ENCODE peak calls at places on chromosome 1, in five cellular contexts. One of them, this sample, is unnamed. For H3K9me3, the result is how much of the 10 kb centered on the place peaks cover.

GRCh38 chr1:112457241-112457640 is 51.5 kb upstream of the WNT2B start:
- DNase-seq in SK-N-SH: no peak
- DNase-seq in esophagus muscularis mucosa: no peak
- DNase-seq in A549: no peak
- DNase-seq in sigmoid colon: no peak
- DNase-seq in this sample: no peak

GRCh38 chr1:234120327-234120944 is 216.0 kb downstream of the SLC35F3 start:
- DNase-seq in SK-N-SH: no peak
- DNase-seq in esophagus muscularis mucosa: peak
- DNase-seq in A549: no peak
- DNase-seq in sigmoid colon: no peak
- DNase-seq in this sample: no peak

GRCh38 chr1:220528679-220529529 is 968 bp downstream of the MARK1 start:
- DNase-seq in SK-N-SH: no peak
- DNase-seq in esophagus muscularis mucosa: peak
- DNase-seq in A549: no peak
- DNase-seq in sigmoid colon: peak
- DNase-seq in this sample: peak

GRCh38 chr1:153395136-153395685 is 4.3 kb upstream of the S100A8 start:
- DNase-seq in SK-N-SH: no peak
- DNase-seq in esophagus muscularis mucosa: no peak
- DNase-seq in A549: no peak
- DNase-seq in sigmoid colon: no peak
- DNase-seq in this sample: no peak

GRCh38 chr1:210792703-210793102 is 341.2 kb downstream of the KCNH1 start:
- DNase-seq in SK-N-SH: no peak
- DNase-seq in esophagus muscularis mucosa: no peak
- DNase-seq in A549: peak
- DNase-seq in sigmoid colon: no peak
- DNase-seq in this sample: no peak

GRCh38 chr1:233319272-233319671 is 8.3 kb upstream of the MAP3K21 start:
- DNase-seq in SK-N-SH: no peak
- DNase-seq in esophagus muscularis mucosa: no peak
- DNase-seq in A549: no peak
- DNase-seq in sigmoid colon: no peak
- DNase-seq in this sample: no peak

GRCh38 chr1:247407180-247407616 is 8.8 kb upstream of the NLRP3 start:
- DNase-seq in SK-N-SH: no peak
- DNase-seq in esophagus muscularis mucosa: no peak
- DNase-seq in A549: no peak
- DNase-seq in sigmoid colon: peak
- DNase-seq in this sample: no peak

GRCh38 chr1:40709100-40709801 is 17.7 kb downstream of the NFYC start:
- DNase-seq in SK-N-SH: peak
- DNase-seq in esophagus muscularis mucosa: peak
- DNase-seq in A549: peak
- DNase-seq in sigmoid colon: peak
- DNase-seq in this sample: peak

GRCh38 chr1:213622365-213623087 is 365.2 kb upstream of the PROX1 start:
- DNase-seq in SK-N-SH: no peak
- DNase-seq in esophagus muscularis mucosa: no peak
- DNase-seq in A549: no peak
- DNase-seq in sigmoid colon: no peak
- DNase-seq in this sample: no peak

GRCh38 chr1:30744060-30744756 is 13.4 kb downstream of the LAPTM5 start:
- DNase-seq in SK-N-SH: no peak
- DNase-seq in esophagus muscularis mucosa: no peak
- DNase-seq in A549: no peak
- DNase-seq in sigmoid colon: no peak
- DNase-seq in this sample: no peak

GRCh38 chr1:88333301-88333700 is 350.8 kb upstream of the PKN2 start:
- DNase-seq in SK-N-SH: no peak
- DNase-seq in esophagus muscularis mucosa: no peak
- DNase-seq in A549: no peak
- DNase-seq in sigmoid colon: no peak
- DNase-seq in this sample: no peak

GRCh38 chr1:189007824-189008223 is 1469.8 kb downstream of the BRINP3 start:
- DNase-seq in SK-N-SH: no peak
- DNase-seq in esophagus muscularis mucosa: no peak
- DNase-seq in A549: no peak
- DNase-seq in sigmoid colon: no peak
- DNase-seq in this sample: no peak

GRCh38 chr1:84988588-84988987 is 8.3 kb downstream of the MCOLN2 start:
- DNase-seq in SK-N-SH: no peak
- DNase-seq in esophagus muscularis mucosa: no peak
- DNase-seq in A549: no peak
- DNase-seq in sigmoid colon: no peak
- DNase-seq in this sample: no peak

GRCh38 chr1:8303141-8303540 is 14.8 kb upstream of the SLC45A1 start:
- DNase-seq in SK-N-SH: no peak
- DNase-seq in esophagus muscularis mucosa: no peak
- DNase-seq in A549: no peak
- DNase-seq in sigmoid colon: no peak
- DNase-seq in this sample: no peak

GRCh38 chr1:157137051-157137772 is 983 bp downstream of the ETV3 start:
- DNase-seq in SK-N-SH: peak
- DNase-seq in esophagus muscularis mucosa: no peak
- DNase-seq in A549: peak
- DNase-seq in sigmoid colon: no peak
- DNase-seq in this sample: no peak

GRCh38 chr1:109636201-109636952 is 16.7 kb downstream of the AMPD2 start:
- DNase-seq in SK-N-SH: no peak
- DNase-seq in esophagus muscularis mucosa: peak
- DNase-seq in A549: no peak
- DNase-seq in sigmoid colon: peak
- DNase-seq in this sample: peak

GRCh38 chr1:110035236-110035752 is 870 bp downstream of the STRIP1 start:
- DNase-seq in SK-N-SH: no peak
- DNase-seq in esophagus muscularis mucosa: no peak
- DNase-seq in A549: no peak
- DNase-seq in sigmoid colon: no peak
- DNase-seq in this sample: no peak

GRCh38 chr1:180611016-180611930 is 20.5 kb upstream of the XPR1 start:
- DNase-seq in SK-N-SH: no peak
- DNase-seq in esophagus muscularis mucosa: no peak
- DNase-seq in A549: no peak
- DNase-seq in sigmoid colon: no peak
- DNase-seq in this sample: no peak

GRCh38 chr1:183262628-183263220 is 76.7 kb downstream of the LAMC2 start:
- DNase-seq in SK-N-SH: no peak
- DNase-seq in esophagus muscularis mucosa: no peak
- DNase-seq in A549: no peak
- DNase-seq in sigmoid colon: no peak
- DNase-seq in this sample: no peak
- TF ChIP-seq EP300 in SK-N-SH: no peak
- TF ChIP-seq EP300 in esophagus muscularis mucosa: no peak
- TF ChIP-seq EP300 in A549: no peak
- TF ChIP-seq EP300 in sigmoid colon: no peak
- TF ChIP-seq EP300 in this sample: no peak

DNA sequence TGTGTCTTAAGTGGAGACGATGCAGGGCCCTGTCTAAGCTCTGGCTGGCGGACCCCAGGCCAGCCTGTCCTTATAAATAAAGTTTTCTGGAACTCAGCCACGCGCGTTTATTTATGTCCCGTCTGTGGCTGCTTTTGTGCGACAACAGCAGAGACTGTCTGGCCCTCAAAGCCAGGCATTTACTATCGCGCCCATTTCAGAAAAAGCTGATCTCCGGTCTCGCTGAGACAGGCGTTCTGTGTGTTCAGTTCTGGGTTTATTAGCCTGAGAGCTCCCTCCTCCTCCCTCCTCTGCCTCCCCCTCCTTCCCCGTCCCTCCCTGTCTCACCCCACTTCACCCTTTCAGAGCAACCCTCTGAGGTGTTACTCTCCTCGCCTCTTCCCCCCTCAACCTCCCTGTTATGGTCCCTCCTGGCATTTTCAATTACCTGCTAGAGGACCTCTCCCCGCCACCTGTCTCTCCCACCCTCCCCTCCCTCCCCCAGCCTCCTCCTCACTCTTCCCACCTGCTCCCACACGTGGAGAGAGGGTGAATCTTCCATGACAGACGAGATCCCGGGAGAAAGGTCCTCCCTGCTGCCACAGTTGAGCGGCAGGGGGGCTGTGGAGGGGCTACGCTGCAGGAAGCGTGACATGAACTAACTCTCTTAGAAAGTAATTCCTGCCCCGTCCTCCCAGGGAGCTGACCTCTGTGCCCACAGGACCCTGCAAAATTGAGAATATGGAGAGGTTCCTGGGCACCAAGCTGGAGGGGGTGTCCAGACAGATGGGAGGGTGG is 59.9 kb downstream of the SPSB1 start:
- DNase-seq in SK-N-SH: no peak
- DNase-seq in esophagus muscularis mucosa: no peak
- DNase-seq in A549: no peak
- DNase-seq in sigmoid colon: no peak
- DNase-seq in this sample: no peak
- H3K9me3 ChIP-seq in SK-N-SH: under half
- H3K9me3 ChIP-seq in esophagus muscularis mucosa: under half
- H3K9me3 ChIP-seq in A549: under half
- H3K9me3 ChIP-seq in sigmoid colon: under half
- H3K9me3 ChIP-seq in this sample: under half

GRCh38 chr1:160500321-160500990 is 22.6 kb downstream of the SLAMF6 start:
- DNase-seq in SK-N-SH: no peak
- DNase-seq in esophagus muscularis mucosa: no peak
- DNase-seq in A549: no peak
- DNase-seq in sigmoid colon: no peak
- DNase-seq in this sample: no peak
- TF ChIP-seq EP300 in SK-N-SH: no peak
- TF ChIP-seq EP300 in esophagus muscularis mucosa: no peak
- TF ChIP-seq EP300 in A549: no peak
- TF ChIP-seq EP300 in sigmoid colon: no peak
- TF ChIP-seq EP300 in this sample: no peak

GRCh38 chr1:168032048-168032447 is 95.2 kb upstream of the MPC2 start:
- DNase-seq in SK-N-SH: no peak
- DNase-seq in esophagus muscularis mucosa: no peak
- DNase-seq in A549: no peak
- DNase-seq in sigmoid colon: no peak
- DNase-seq in this sample: no peak

GRCh38 chr1:168031627-168032026 is 94.8 kb upstream of the MPC2 start:
- DNase-seq in SK-N-SH: no peak
- DNase-seq in esophagus muscularis mucosa: no peak
- DNase-seq in A549: no peak
- DNase-seq in sigmoid colon: no peak
- DNase-seq in this sample: no peak

DNA sequence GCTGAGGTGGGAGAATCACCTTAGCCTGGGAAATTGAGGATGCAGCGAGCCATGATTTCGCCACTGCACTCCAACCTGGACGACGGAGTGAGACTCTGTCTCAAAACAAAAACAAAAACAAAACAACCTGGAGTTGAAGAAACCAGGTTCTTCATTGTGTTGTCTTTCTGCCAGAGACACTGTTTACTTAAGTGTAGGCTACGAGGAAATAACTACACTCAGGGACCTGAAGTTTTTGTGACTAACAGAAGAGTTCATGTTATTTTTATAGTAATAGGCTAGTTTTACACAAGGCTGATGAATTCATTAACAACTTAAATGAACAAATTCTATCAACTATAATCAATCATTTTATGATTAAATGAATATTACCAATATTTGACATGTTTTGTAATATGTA is 98.5 kb upstream of the MPC2 start:
- DNase-seq in SK-N-SH: no peak
- DNase-seq in esophagus muscularis mucosa: no peak
- DNase-seq in A549: no peak
- DNase-seq in sigmoid colon: no peak
- DNase-seq in this sample: no peak
- H3K9me3 ChIP-seq in SK-N-SH: under half
- H3K9me3 ChIP-seq in esophagus muscularis mucosa: under half
- H3K9me3 ChIP-seq in A549: under half
- H3K9me3 ChIP-seq in sigmoid colon: under half
- H3K9me3 ChIP-seq in this sample: under half

DNA sequence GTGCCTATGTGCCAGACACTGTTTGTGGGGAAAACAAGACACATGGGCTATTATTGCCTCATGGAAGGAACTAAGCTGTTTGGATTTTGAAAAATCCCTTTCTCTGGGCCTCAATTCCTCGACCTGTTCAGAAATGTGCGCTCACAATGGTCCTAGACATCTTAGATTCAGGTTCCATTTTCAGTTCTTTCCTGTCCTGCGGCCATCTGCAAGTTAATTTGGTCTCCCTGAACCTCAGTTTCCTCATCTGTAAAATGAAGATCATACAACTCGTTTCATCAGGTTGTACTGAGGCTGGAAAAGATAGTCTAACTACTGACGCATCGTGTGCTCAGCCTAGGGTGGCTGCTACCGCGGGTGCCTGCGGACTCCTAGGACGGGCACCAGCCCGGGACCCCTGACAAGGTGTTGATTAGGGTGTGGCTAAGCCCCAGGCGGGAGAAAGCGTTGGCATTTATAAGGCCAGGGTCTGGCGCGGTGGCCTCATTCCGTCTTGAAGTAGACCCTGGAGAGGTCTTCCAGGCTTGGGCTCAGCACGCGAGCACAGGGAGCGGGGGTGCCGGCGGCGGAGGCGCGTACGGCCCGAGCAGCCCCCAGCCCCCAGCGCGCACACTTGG is 493 bp upstream of the ELOA start:
- DNase-seq in SK-N-SH: no peak
- DNase-seq in esophagus muscularis mucosa: no peak
- DNase-seq in A549: no peak
- DNase-seq in sigmoid colon: peak
- DNase-seq in this sample: no peak
- TF ChIP-seq EP300 in SK-N-SH: no peak
- TF ChIP-seq EP300 in esophagus muscularis mucosa: no peak
- TF ChIP-seq EP300 in A549: no peak
- TF ChIP-seq EP300 in sigmoid colon: no peak
- TF ChIP-seq EP300 in this sample: no peak

DNA sequence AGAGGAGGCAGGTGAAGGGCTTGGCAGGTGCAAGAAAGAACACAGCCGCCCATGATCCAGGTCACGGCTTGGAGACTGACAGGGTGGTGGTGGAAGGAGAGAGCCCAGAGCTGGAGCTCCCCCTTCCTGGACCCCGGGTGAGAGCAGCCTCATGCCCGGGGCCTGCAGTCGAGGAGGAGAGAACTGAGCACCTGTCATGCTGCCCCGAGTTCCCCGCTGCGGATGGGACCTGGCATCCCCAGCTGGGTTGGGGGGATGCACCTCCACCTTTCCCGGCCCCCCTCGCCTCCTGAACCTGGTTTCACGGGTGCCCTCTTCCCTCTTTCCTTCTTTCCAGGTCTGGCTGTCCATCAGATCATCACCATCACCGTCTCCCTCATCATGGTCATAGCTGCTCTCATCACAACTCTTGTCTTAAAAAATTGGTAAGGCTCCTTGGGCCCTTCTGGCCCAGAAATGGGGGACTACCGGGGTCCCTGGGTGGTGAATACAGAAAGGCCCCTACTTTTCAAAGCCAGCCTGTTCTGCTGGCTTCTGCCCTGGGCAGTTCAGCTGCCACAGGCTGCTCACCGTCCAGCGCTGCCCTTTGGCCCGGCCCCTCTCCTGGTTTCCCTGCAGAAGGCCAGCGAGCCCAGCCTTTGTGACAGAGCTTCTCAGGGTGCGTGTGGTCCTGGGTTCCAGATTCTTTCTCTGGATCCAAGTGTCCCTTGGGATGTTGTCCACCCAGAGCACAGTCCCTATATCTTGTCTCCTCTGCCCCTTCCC is 115.3 kb downstream of the AJAP1 start:
- DNase-seq in SK-N-SH: no peak
- DNase-seq in esophagus muscularis mucosa: no peak
- DNase-seq in A549: no peak
- DNase-seq in sigmoid colon: no peak
- DNase-seq in this sample: no peak
- H3K9me3 ChIP-seq in SK-N-SH: under half
- H3K9me3 ChIP-seq in esophagus muscularis mucosa: under half
- H3K9me3 ChIP-seq in A549: under half
- H3K9me3 ChIP-seq in sigmoid colon: under half
- H3K9me3 ChIP-seq in this sample: under half

This sample was measured in suprapubic skin.